ENCODE peak calls at places on chromosome 9, in six cellular contexts. One of them, this sample, is unnamed. For H3K27me3, the result is how much of the 10 kb centered on the place peaks cover.

GRCh38 chr9:134326754-134327526 is 685 bp downstream of the RXRA start:
- DNase-seq in tibial nerve: no peak
- DNase-seq in HAP-1: no peak
- DNase-seq in GM23338: peak
- DNase-seq in cardiac muscle cell: peak
- DNase-seq in AG04450: no peak
- DNase-seq in this sample: no peak

GRCh38 chr9:70403618-70404025 is 10.8 kb downstream of the KLF9 start:
- DNase-seq in tibial nerve: no peak
- DNase-seq in HAP-1: no peak
- DNase-seq in GM23338: no peak
- DNase-seq in cardiac muscle cell: no peak
- DNase-seq in AG04450: no peak
- DNase-seq in this sample: no peak

GRCh38 chr9:81649475-81649874 is 39.9 kb downstream of the TLE1 start:
- DNase-seq in tibial nerve: no peak
- DNase-seq in HAP-1: peak
- DNase-seq in GM23338: peak
- DNase-seq in cardiac muscle cell: no peak
- DNase-seq in AG04450: no peak
- DNase-seq in this sample: no peak

GRCh38 chr9:134061019-134061687 is 6.7 kb downstream of the BRD3 start:
- DNase-seq in tibial nerve: no peak
- DNase-seq in HAP-1: no peak
- DNase-seq in GM23338: no peak
- DNase-seq in cardiac muscle cell: no peak
- DNase-seq in AG04450: no peak
- DNase-seq in this sample: no peak

GRCh38 chr9:91720313-91720712 is 229.7 kb downstream of the ROR2 start:
- DNase-seq in tibial nerve: no peak
- DNase-seq in HAP-1: no peak
- DNase-seq in GM23338: no peak
- DNase-seq in cardiac muscle cell: no peak
- DNase-seq in AG04450: no peak
- DNase-seq in this sample: no peak

GRCh38 chr9:124256517-124257069 is 1.2 kb upstream of the NEK6 start:
- DNase-seq in tibial nerve: no peak
- DNase-seq in HAP-1: peak
- DNase-seq in GM23338: no peak
- DNase-seq in cardiac muscle cell: no peak
- DNase-seq in AG04450: no peak
- DNase-seq in this sample: no peak

GRCh38 chr9:88481933-88482332 is 53.0 kb upstream of the NXNL2 start:
- DNase-seq in tibial nerve: no peak
- DNase-seq in HAP-1: no peak
- DNase-seq in GM23338: no peak
- DNase-seq in cardiac muscle cell: no peak
- DNase-seq in AG04450: no peak
- DNase-seq in this sample: no peak

GRCh38 chr9:26725573-26725972 is 167.0 kb downstream of the CAAP1 start:
- DNase-seq in tibial nerve: no peak
- DNase-seq in HAP-1: no peak
- DNase-seq in GM23338: no peak
- DNase-seq in cardiac muscle cell: no peak
- DNase-seq in AG04450: no peak
- DNase-seq in this sample: no peak

GRCh38 chr9:7387844-7388243 is 411.7 kb downstream of the DMAC1 start:
- DNase-seq in tibial nerve: no peak
- DNase-seq in HAP-1: no peak
- DNase-seq in GM23338: no peak
- DNase-seq in cardiac muscle cell: peak
- DNase-seq in AG04450: no peak
- DNase-seq in this sample: no peak

GRCh38 chr9:86563350-86563749 is 209.1 kb upstream of the TUT7 start:
- DNase-seq in tibial nerve: no peak
- DNase-seq in HAP-1: no peak
- DNase-seq in GM23338: no peak
- DNase-seq in cardiac muscle cell: no peak
- DNase-seq in AG04450: no peak
- DNase-seq in this sample: no peak

GRCh38 chr9:89743216-89743575 is 138.4 kb downstream of the GADD45G start:
- DNase-seq in tibial nerve: no peak
- DNase-seq in HAP-1: no peak
- DNase-seq in GM23338: no peak
- DNase-seq in cardiac muscle cell: no peak
- DNase-seq in AG04450: no peak
- DNase-seq in this sample: no peak

GRCh38 chr9:124270504-124271335 is 13.0 kb downstream of the NEK6 start:
- DNase-seq in tibial nerve: peak
- DNase-seq in HAP-1: no peak
- DNase-seq in GM23338: no peak
- DNase-seq in cardiac muscle cell: no peak
- DNase-seq in AG04450: no peak
- DNase-seq in this sample: no peak

GRCh38 chr9:86097510-86098224 is 1.7 kb downstream of the GOLM1 start:
- DNase-seq in tibial nerve: no peak
- DNase-seq in HAP-1: no peak
- DNase-seq in GM23338: peak
- DNase-seq in cardiac muscle cell: no peak
- DNase-seq in AG04450: no peak
- DNase-seq in this sample: no peak

GRCh38 chr9:16396389-16396788 is 474.1 kb downstream of the BNC2 start:
- DNase-seq in tibial nerve: no peak
- DNase-seq in HAP-1: no peak
- DNase-seq in GM23338: no peak
- DNase-seq in cardiac muscle cell: no peak
- DNase-seq in AG04450: no peak
- DNase-seq in this sample: no peak

GRCh38 chr9:82883436-82883835 is 179.5 kb downstream of the RASEF start:
- DNase-seq in tibial nerve: no peak
- DNase-seq in HAP-1: no peak
- DNase-seq in GM23338: peak
- DNase-seq in cardiac muscle cell: no peak
- DNase-seq in AG04450: no peak
- DNase-seq in this sample: no peak

GRCh38 chr9:95284152-95284551 is 33.4 kb downstream of the FANCC start:
- DNase-seq in tibial nerve: no peak
- DNase-seq in HAP-1: no peak
- DNase-seq in GM23338: no peak
- DNase-seq in cardiac muscle cell: no peak
- DNase-seq in AG04450: peak
- DNase-seq in this sample: no peak

GRCh38 chr9:129979346-129979745 is 63.6 kb downstream of the FNBP1 start:
- DNase-seq in tibial nerve: no peak
- DNase-seq in HAP-1: no peak
- DNase-seq in GM23338: no peak
- DNase-seq in cardiac muscle cell: no peak
- DNase-seq in AG04450: no peak
- DNase-seq in this sample: no peak

GRCh38 chr9:119368681-119369581 is at the start of gene BRINP1:
- DNase-seq in tibial nerve: no peak
- DNase-seq in HAP-1: no peak
- DNase-seq in GM23338: peak
- DNase-seq in cardiac muscle cell: peak
- DNase-seq in AG04450: no peak
- DNase-seq in this sample: no peak

GRCh38 chr9:6901179-6901578 is 143.4 kb downstream of the KDM4C start:
- DNase-seq in tibial nerve: no peak
- DNase-seq in HAP-1: no peak
- DNase-seq in GM23338: no peak
- DNase-seq in cardiac muscle cell: no peak
- DNase-seq in AG04450: no peak
- DNase-seq in this sample: no peak

GRCh38 chr9:108549184-108549583 is 306.6 kb downstream of the ACTL7B start:
- DNase-seq in tibial nerve: no peak
- DNase-seq in HAP-1: no peak
- DNase-seq in GM23338: no peak
- DNase-seq in cardiac muscle cell: no peak
- DNase-seq in AG04450: no peak
- DNase-seq in this sample: no peak

DNA sequence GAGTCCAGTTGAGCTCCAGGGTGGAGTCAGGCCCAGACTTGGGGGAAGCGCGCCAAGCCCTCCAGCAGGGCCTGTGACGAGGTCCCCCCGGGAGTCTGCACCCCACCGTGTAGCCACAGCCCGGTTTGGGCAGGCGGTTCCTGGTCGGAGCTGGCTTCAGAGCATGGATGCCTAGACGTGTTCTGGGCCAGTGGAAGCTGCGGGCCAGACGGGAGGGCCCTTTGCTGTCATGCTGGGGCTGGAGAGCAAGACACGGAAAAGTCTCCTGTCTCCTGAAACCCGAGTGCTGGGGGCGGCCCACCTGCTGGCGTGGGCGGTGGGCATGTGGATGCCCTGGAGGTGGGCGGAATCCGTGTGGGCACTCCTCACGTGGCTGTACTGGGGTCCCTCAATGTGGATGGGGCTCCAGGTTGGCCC is 1.9 kb downstream of the GPSM1 start:
- DNase-seq in tibial nerve: no peak
- DNase-seq in HAP-1: no peak
- DNase-seq in GM23338: no peak
- DNase-seq in cardiac muscle cell: no peak
- DNase-seq in AG04450: no peak
- DNase-seq in this sample: no peak
- H3K4me3 ChIP-seq in tibial nerve: peak
- H3K4me3 ChIP-seq in HAP-1: peak
- H3K4me3 ChIP-seq in GM23338: no peak
- H3K4me3 ChIP-seq in cardiac muscle cell: peak
- H3K4me3 ChIP-seq in AG04450: peak
- H3K4me3 ChIP-seq in this sample: no peak

DNA sequence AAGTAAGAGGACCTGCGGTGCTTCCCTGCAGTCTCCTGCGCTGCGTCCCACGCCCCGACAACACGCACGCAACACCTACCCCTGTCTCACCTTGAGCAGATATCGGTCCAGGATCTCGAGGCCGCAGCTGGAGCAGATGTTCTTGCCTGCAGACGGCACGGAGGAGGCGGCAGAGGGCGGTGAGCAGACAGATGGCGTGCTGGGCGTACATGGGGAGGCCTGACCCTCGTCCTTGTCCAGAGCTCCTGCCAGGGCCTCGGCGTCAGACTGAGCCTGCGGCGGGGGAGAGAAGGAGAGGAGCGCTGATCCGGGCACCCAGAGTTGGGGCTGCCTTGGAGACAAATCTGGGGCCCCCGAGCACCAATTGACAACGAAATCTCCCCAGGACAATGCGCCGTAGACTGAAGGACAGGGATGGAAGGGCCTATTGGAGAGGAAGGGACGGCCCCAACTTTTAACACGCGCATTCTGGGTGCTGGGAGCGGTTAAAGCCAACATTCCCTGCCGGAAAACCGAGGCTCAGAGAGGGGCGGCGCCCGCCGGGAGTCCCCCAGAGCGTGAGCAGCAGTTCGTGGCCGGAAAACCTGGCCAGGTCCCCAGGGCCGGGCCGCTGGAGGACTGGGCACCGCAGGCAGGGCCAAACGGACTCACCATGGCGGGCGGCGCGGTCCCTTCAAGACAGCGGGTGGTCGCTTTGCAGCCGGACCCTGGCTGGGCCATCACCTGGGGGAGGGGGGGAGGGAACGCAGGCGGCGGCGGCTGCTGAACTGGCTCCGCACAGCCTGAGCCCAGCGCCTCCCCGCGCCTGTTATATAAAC is 1.8 kb downstream of the LHX6 start:
- DNase-seq in tibial nerve: no peak
- DNase-seq in HAP-1: no peak
- DNase-seq in GM23338: peak
- DNase-seq in cardiac muscle cell: peak
- DNase-seq in AG04450: no peak
- DNase-seq in this sample: no peak
- H3K27me3 ChIP-seq in tibial nerve: under half
- H3K27me3 ChIP-seq in HAP-1: under half
- H3K27me3 ChIP-seq in GM23338: half or more
- H3K27me3 ChIP-seq in cardiac muscle cell: half or more
- H3K27me3 ChIP-seq in AG04450: half or more
- H3K27me3 ChIP-seq in this sample: under half

DNA sequence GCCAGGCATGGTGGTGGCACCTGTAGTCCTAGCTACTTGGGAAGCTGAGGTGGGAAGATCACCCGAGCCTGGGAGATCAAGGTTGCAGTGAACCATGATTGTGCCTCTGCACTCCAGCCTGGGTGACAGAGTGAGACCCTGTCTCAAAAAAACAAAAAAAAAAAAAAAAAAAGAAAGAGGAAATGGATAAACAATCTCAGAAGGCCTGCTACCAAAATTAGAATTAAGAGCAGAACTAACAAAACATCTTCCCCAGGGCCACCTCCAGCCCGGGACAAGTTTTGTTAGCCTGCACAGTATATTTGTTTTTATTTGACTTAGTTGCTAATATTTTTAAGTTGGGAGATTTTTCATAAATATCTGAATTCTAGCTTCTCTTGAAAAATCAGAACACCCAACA is 23.1 kb downstream of the PAX5 start:
- DNase-seq in tibial nerve: no peak
- DNase-seq in HAP-1: no peak
- DNase-seq in GM23338: no peak
- DNase-seq in cardiac muscle cell: no peak
- DNase-seq in AG04450: no peak
- DNase-seq in this sample: no peak
- H3K4me3 ChIP-seq in tibial nerve: no peak
- H3K4me3 ChIP-seq in HAP-1: no peak
- H3K4me3 ChIP-seq in GM23338: no peak
- H3K4me3 ChIP-seq in cardiac muscle cell: no peak
- H3K4me3 ChIP-seq in AG04450: no peak
- H3K4me3 ChIP-seq in this sample: no peak

GRCh38 chr9:137042751-137043727 is 2.9 kb downstream of the NPDC1 start:
- DNase-seq in tibial nerve: no peak
- DNase-seq in HAP-1: no peak
- DNase-seq in GM23338: no peak
- DNase-seq in cardiac muscle cell: no peak
- DNase-seq in AG04450: no peak
- DNase-seq in this sample: no peak
- H3K27me3 ChIP-seq in tibial nerve: under half
- H3K27me3 ChIP-seq in HAP-1: under half
- H3K27me3 ChIP-seq in GM23338: under half
- H3K27me3 ChIP-seq in cardiac muscle cell: under half
- H3K27me3 ChIP-seq in AG04450: under half
- H3K27me3 ChIP-seq in this sample: under half

GRCh38 chr9:35163413-35163812 is 1.6 kb downstream of the UNC13B start:
- DNase-seq in tibial nerve: no peak
- DNase-seq in HAP-1: no peak
- DNase-seq in GM23338: no peak
- DNase-seq in cardiac muscle cell: no peak
- DNase-seq in AG04450: no peak
- DNase-seq in this sample: no peak
- H3K4me3 ChIP-seq in tibial nerve: no peak
- H3K4me3 ChIP-seq in HAP-1: peak
- H3K4me3 ChIP-seq in GM23338: peak
- H3K4me3 ChIP-seq in cardiac muscle cell: peak
- H3K4me3 ChIP-seq in AG04450: no peak
- H3K4me3 ChIP-seq in this sample: no peak

GRCh38 chr9:114139061-114139460 is 16.3 kb upstream of the COL27A1 start:
- DNase-seq in tibial nerve: no peak
- DNase-seq in HAP-1: no peak
- DNase-seq in GM23338: no peak
- DNase-seq in cardiac muscle cell: no peak
- DNase-seq in AG04450: no peak
- DNase-seq in this sample: no peak
- H3K27me3 ChIP-seq in tibial nerve: under half
- H3K27me3 ChIP-seq in HAP-1: under half
- H3K27me3 ChIP-seq in GM23338: under half
- H3K27me3 ChIP-seq in cardiac muscle cell: under half
- H3K27me3 ChIP-seq in AG04450: half or more
- H3K27me3 ChIP-seq in this sample: under half

This sample was measured in CD8-positive, alpha-beta memory T cell.